ENCODE peak calls at places on chromosomes 13 and 19, in six cellular contexts. J is heart left ventricle, L is HCT116, D is sigmoid colon, E is body of pancreas, H is endothelial cell of umbilical vein. F is an unnamed sample. For H3K4me1, the result is how much of the 10 kb centered on the place peaks cover.

GRCh38 chr13:44382635-44383145 is 9.1 kb downstream of the SERP2 start:
- DNase-seq in J (peak), L (no peak), D (no peak), E (no peak), H (no peak), F (no peak)

GRCh38 chr19:18306209-18306902 is 16.5 kb downstream of the LSM4 start:
- DNase-seq in J (no peak), L (no peak), D (no peak), E (no peak), H (no peak), F (peak)

GRCh38 chr13:110393761-110394160 is 86.7 kb downstream of the COL4A2 start:
- DNase-seq in J (no peak), L (no peak), D (no peak), E (no peak), H (no peak), F (no peak)

GRCh38 chr13:110023729-110024645 is 237.6 kb upstream of the IRS2 start:
- DNase-seq in J (peak), L (no peak), D (peak), E (peak), H (no peak), F (peak)

GRCh38 chr19:37817180-37817911 is 38.0 kb upstream of the ZNF573 start:
- DNase-seq in J (peak), L (no peak), D (peak), E (peak), H (peak), F (peak)

GRCh38 chr13:74036373-74036772 is 97.8 kb downstream of the KLF12 start:
- DNase-seq in J (no peak), L (no peak), D (no peak), E (no peak), H (no peak), F (no peak)

GRCh38 chr13:31793246-31793645 is 53.9 kb downstream of the RXFP2 start:
- DNase-seq in J (no peak), L (no peak), D (no peak), E (no peak), H (peak), F (no peak)

GRCh38 chr13:91245283-91245682 is 102.2 kb upstream of the MIR17HG start:
- DNase-seq in J (no peak), L (no peak), D (no peak), E (no peak), H (no peak), F (no peak)

GRCh38 chr13:75226755-75227435 is 255.1 kb downstream of the TBC1D4 start:
- DNase-seq in J (no peak), L (no peak), D (no peak), E (no peak), H (no peak), F (no peak)

GRCh38 chr13:94515352-94515751 is 35.9 kb upstream of the DCT start:
- DNase-seq in J (no peak), L (no peak), D (no peak), E (no peak), H (no peak), F (no peak)

GRCh38 chr13:59332966-59333365 is 830.8 kb downstream of the DIAPH3 start:
- DNase-seq in J (no peak), L (no peak), D (no peak), E (no peak), H (peak), F (no peak)

GRCh38 chr13:95494082-95494681 is 58.3 kb upstream of the CLDN10 start:
- DNase-seq in J (no peak), L (peak), D (no peak), E (peak), H (peak), F (no peak)

DNA sequence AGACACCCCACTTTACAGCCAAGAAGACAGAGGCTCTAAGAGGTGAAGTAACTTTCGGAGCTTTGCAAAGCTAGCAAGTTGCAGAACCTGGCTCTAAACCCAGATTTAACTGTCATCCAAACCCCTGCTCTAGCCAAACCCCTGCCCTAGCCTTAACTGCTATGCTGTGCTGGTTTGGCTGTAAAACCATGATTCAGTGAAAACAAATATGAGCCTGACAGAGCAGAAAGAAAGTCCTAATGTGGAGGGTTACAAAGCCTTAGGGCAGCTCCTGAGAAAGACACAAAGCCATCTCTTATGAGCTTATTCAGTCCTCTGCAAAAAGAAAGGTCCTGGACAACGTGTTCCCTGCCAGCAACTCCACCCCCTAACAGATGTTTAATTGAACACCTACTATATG is 172.8 kb downstream of the KATNAL1 start:
- DNase-seq in J (no peak), L (no peak), D (no peak), E (no peak), H (no peak), F (no peak)
- H3K4me1 ChIP-seq in J (under half), L (under half), D (under half), E (under half), H (under half), F (under half)

DNA sequence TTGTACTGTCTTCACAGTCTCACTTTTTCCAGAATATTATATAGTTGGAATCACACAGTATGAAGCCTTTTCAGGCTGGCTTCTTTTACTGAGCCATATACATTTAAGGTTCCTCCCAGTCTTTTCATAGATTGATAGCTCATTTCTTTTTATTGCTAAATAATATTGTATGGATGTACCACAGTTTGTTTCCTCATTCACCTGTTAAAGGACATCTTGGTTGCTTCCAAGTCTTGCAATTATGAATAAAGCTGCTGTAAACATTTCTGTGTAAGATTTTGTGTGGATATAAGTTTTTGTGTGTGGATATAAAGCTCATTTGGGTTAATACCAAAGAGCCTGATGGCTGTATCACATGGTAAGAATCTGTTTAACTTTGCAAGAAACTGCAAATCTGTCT is 24.5 kb upstream of the CYP2A7 start:
- DNase-seq in J (no peak), L (no peak), D (no peak), E (no peak), H (no peak), F (no peak)
- H3K27ac ChIP-seq in J (no peak), L (no peak), D (no peak), E (no peak), H (no peak), F (no peak)

GRCh38 chr19:2544576-2545415 is 68.9 kb downstream of the GADD45B start:
- DNase-seq in J (no peak), L (no peak), D (peak), E (no peak), H (no peak), F (peak)
- H3K4me1 ChIP-seq in J (half or more), L (half or more), D (half or more), E (half or more), H (half or more), F (under half)

GRCh38 chr19:19427302-19427701 is 21.8 kb downstream of the GATAD2A start:
- DNase-seq in J (no peak), L (no peak), D (no peak), E (no peak), H (no peak), F (no peak)

GRCh38 chr19:19426216-19426615 is 20.7 kb downstream of the GATAD2A start:
- DNase-seq in J (no peak), L (no peak), D (no peak), E (no peak), H (no peak), F (peak)

GRCh38 chr19:19425170-19425875 is 19.8 kb downstream of the GATAD2A start:
- DNase-seq in J (no peak), L (no peak), D (no peak), E (no peak), H (no peak), F (no peak)

GRCh38 chr19:19427935-19428334 is 22.5 kb downstream of the GATAD2A start:
- DNase-seq in J (no peak), L (no peak), D (no peak), E (no peak), H (no peak), F (no peak)

GRCh38 chr19:19426799-19427198 is 21.3 kb downstream of the GATAD2A start:
- DNase-seq in J (no peak), L (no peak), D (no peak), E (no peak), H (no peak), F (no peak)
- H3K27ac ChIP-seq in J (no peak), L (no peak), D (no peak), E (no peak), H (no peak), F (no peak)

GRCh38 chr13:114065926-114066774 is 66.3 kb downstream of the RASA3 start:
- DNase-seq in J (peak), L (no peak), D (peak), E (no peak), H (no peak), F (peak)
- H3K4me1 ChIP-seq in J (under half), L (under half), D (half or more), E (under half), H (half or more), F (under half)

GRCh38 chr13:51659276-51660127 is 75.2 kb downstream of the WDFY2 start:
- DNase-seq in J (peak), L (no peak), D (no peak), E (no peak), H (no peak), F (no peak)
- H3K27ac ChIP-seq in J (no peak), L (no peak), D (no peak), E (no peak), H (no peak), F (no peak)

GRCh38 chr13:21232599-21232998 is 56.1 kb downstream of the MRPL57 start:
- DNase-seq in J (no peak), L (no peak), D (no peak), E (no peak), H (no peak), F (no peak)
- H3K4me1 ChIP-seq in J (under half), L (under half), D (under half), E (under half), H (under half), F (under half)

GRCh38 chr19:10761443-10762242 is 43.8 kb downstream of the DNM2 start:
- DNase-seq in J (no peak), L (no peak), D (no peak), E (no peak), H (no peak), F (peak)

GRCh38 chr19:10756371-10756770 is 38.5 kb downstream of the DNM2 start:
- DNase-seq in J (no peak), L (no peak), D (no peak), E (no peak), H (no peak), F (no peak)

GRCh38 chr19:10756791-10757190 is 38.9 kb downstream of the DNM2 start:
- DNase-seq in J (no peak), L (no peak), D (no peak), E (no peak), H (no peak), F (no peak)

GRCh38 chr19:10760268-10760944 is 42.5 kb downstream of the DNM2 start:
- DNase-seq in J (no peak), L (peak), D (no peak), E (no peak), H (no peak), F (no peak)

GRCh38 chr19:10758978-10759377 is 41.1 kb downstream of the DNM2 start:
- DNase-seq in J (no peak), L (no peak), D (no peak), E (no peak), H (no peak), F (no peak)
- H3K27ac ChIP-seq in J (peak), L (peak), D (peak), E (no peak), H (no peak), F (no peak)

DNA sequence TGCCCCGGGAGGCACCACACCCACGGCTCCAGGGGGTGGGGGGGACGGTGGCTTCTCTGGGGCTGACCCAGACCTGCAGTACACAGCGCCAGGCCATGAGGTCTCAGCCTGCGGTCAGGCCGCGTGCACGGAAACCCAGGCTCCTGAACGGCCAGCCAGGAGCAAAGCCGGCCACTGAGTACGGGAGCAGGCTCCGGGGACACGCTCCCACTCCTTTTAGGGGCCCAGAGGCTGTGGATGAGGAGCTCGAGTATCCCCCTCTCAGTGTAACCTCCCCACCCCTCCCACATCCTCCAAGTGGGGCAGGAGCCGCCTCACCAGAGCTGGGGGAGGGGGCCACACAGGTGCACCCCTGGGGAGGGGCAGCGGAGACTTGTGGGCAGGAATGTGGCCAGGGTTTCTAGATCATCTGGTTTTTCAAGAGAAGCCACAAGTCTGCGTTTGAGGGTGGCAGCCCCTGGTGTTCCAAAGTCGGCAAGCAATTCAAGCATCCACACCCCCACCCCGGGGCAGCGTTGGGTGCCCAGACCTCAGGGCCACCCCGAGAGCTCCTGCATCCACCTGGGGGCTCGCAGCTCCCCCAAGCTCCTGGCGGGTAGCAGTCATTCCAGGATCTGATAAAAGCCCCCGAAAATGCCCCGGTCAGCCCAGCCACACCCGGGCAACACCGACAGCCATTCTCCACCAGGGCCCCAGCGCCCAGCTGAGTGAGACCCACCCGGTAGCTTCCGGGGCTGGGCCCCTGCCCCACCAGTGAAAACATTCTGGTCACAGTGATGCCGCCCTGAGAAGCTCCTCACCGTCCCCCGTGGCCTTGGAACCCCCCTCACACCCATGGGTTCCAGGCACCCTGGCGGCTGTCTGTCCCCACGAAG is 6.1 kb downstream of the SBNO2 start:
- DNase-seq in J (no peak), L (no peak), D (no peak), E (no peak), H (no peak), F (no peak)
- H3K4me1 ChIP-seq in J (under half), L (half or more), D (under half), E (half or more), H (under half), F (under half)

GRCh38 chr19:39834287-39834841 is 402 bp upstream of the DYRK1B start:
- DNase-seq in J (no peak), L (no peak), D (peak), E (no peak), H (no peak), F (no peak)
- H3K27ac ChIP-seq in J (peak), L (no peak), D (peak), E (peak), H (no peak), F (peak)